ENCODE peak calls at places on chromosome 21, in nine cellular contexts. C is mucosa of descending colon; A is CD8-positive, alpha-beta T cell; S is naive thymus-derived CD8-positive, alpha-beta T cell; Q is gastrocnemius medialis; H is T-cell; J is upper lobe of right lung; B is activated CD8-positive, alpha-beta memory T cell treated with anti-CD3 and anti-CD28 coated beads, Interleukin-2, amount 10 ng/mL, durations not matched to agents 7 days and 5 days; U is GM12878. F is an unnamed sample.

GRCh38 chr21:44497641-44498243 is 42.3 kb downstream of the KRTAP10-1 start:
- ATAC-seq in A (no peak), C (peak), U (no peak), J (peak), S (no peak), B (no peak), H (no peak), Q (peak), F (peak)

GRCh38 chr21:31136891-31137290 is 98.6 kb upstream of the KRTAP19-8 start:
- ATAC-seq in Q (no peak), H (no peak), B (no peak), U (peak), S (no peak), J (no peak), A (no peak), C (no peak), F (no peak)

GRCh38 chr21:34871026-34871908 is 177.8 kb downstream of the RUNX1 start:
- ATAC-seq in S (no peak), Q (no peak), J (no peak), H (no peak), B (no peak), C (no peak), U (no peak), A (no peak), F (no peak)

GRCh38 chr21:15520811-15521643 is 208.8 kb upstream of the USP25 start:
- ATAC-seq in U (no peak), C (peak), J (peak), S (peak), Q (no peak), A (peak), H (peak), B (no peak), F (no peak)

GRCh38 chr21:39669485-39669884 is 56.7 kb downstream of the B3GALT5 start:
- ATAC-seq in B (no peak), U (no peak), J (no peak), Q (no peak), S (no peak), H (no peak), C (peak), A (no peak), F (no peak)

GRCh38 chr21:26118928-26119540 is 51.5 kb downstream of the APP start:
- ATAC-seq in C (no peak), S (no peak), J (no peak), A (no peak), U (no peak), H (no peak), Q (no peak), B (no peak), F (no peak)

GRCh38 chr21:33572350-33572749 is 16.1 kb downstream of the DONSON start:
- ATAC-seq in Q (no peak), A (no peak), S (no peak), C (no peak), H (no peak), J (no peak), B (no peak), U (no peak), F (no peak)

GRCh38 chr21:34589511-34590282 is 25.2 kb downstream of the RCAN1 start:
- ATAC-seq in H (no peak), U (no peak), S (peak), B (no peak), A (no peak), J (no peak), C (no peak), Q (no peak), F (no peak)

GRCh38 chr21:28834335-28835238 is 158.1 kb downstream of the LTN1 start:
- ATAC-seq in U (no peak), A (no peak), Q (no peak), J (no peak), C (peak), H (no peak), S (no peak), B (no peak), F (no peak)